ENCODE peak calls at places on chromosomes 1 and 21, in four cellular contexts. P is GM12878, X is K562, E is HepG2. N is an unnamed sample.

GRCh38 chr1:95384570-95384969 is 150.6 kb downstream of the RWDD3 start:
- DNase-seq in P (no peak), X (peak), E (peak), N (peak)

GRCh38 chr1:1281533-1282321 is 1.5 kb downstream of the SCNN1D start:
- DNase-seq in P (no peak), X (no peak), E (peak), N (peak)

GRCh38 chr1:168585191-168585590 is 8.8 kb downstream of the XCL1 start:
- DNase-seq in P (no peak), X (no peak), E (no peak), N (no peak)

GRCh38 chr21:43810505-43811261 is 21.3 kb downstream of the RRP1 start:
- DNase-seq in P (peak), X (peak), E (peak), N (peak)

GRCh38 chr1:184060316-184060715 is 8.8 kb downstream of the TSEN15 start:
- DNase-seq in P (no peak), X (no peak), E (no peak), N (no peak)

GRCh38 chr1:18385239-18385790 is 95.4 kb upstream of the KLHDC7A start:
- DNase-seq in P (no peak), X (peak), E (no peak), N (peak)

GRCh38 chr1:11655263-11656079 is 794 bp downstream of the FBXO44 start:
- DNase-seq in P (no peak), X (no peak), E (no peak), N (no peak)

GRCh38 chr1:202130816-202131522 is 8.3 kb downstream of the GPR37L1 start:
- DNase-seq in P (no peak), X (no peak), E (no peak), N (no peak)

GRCh38 chr1:184326278-184326677 is 60.6 kb upstream of the C1orf21 start:
- DNase-seq in P (no peak), X (no peak), E (no peak), N (no peak)

GRCh38 chr1:2204384-2205190 is 10.0 kb upstream of the FAAP20 start:
- DNase-seq in P (no peak), X (peak), E (peak), N (peak)

GRCh38 chr1:200233393-200233792 is 176.4 kb downstream of the ZNF281 start:
- DNase-seq in P (no peak), X (no peak), E (no peak), N (no peak)

GRCh38 chr21:20527691-20528090 is 470.5 kb upstream of the NCAM2 start:
- DNase-seq in P (no peak), X (no peak), E (no peak), N (no peak)

GRCh38 chr21:38913120-38913975 is 107.6 kb downstream of the ETS2 start:
- DNase-seq in P (no peak), X (peak), E (no peak), N (peak)

GRCh38 chr1:27327964-27328363 is 6.0 kb downstream of the TMEM222 start:
- DNase-seq in P (no peak), X (no peak), E (no peak), N (no peak)

GRCh38 chr1:232923739-232924386 is 26.5 kb upstream of the NTPCR start:
- DNase-seq in P (peak), X (no peak), E (no peak), N (no peak)

GRCh38 chr1:101237229-101237837 is 514 bp downstream of the S1PR1 start:
- DNase-seq in P (peak), X (no peak), E (no peak), N (no peak)

GRCh38 chr1:109557520-109557919 is 9.1 kb downstream of the GNAI3 start:
- DNase-seq in P (no peak), X (no peak), E (no peak), N (no peak)

DNA sequence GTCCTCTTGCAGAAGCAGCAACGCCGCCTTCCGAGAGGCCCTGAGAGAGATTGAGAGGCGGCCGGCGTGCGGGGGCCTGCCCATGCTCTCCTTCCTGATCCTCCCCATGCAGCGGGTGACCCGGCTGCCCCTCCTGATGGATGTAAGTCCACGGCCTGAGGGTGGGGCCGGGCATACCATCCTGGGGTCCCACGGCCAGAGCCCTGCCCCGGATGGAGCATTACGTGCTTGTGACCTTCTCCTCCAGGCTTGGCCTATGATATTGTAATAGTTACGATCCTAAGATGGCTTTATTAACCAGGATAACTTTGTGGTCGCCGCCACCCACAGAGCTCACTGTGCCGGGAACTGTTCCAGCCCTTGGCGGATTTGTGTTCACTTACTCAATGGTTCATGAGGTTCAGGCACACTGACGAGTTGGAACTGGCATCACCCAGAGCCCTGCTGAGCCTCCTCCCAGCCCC is 18.9 kb downstream of the ARHGEF16 start:
- DNase-seq in P (no peak), X (no peak), E (no peak), N (no peak)
- TF ChIP-seq ETV6 in P (no peak), X (no peak), E (no peak), N (no peak)

DNA sequence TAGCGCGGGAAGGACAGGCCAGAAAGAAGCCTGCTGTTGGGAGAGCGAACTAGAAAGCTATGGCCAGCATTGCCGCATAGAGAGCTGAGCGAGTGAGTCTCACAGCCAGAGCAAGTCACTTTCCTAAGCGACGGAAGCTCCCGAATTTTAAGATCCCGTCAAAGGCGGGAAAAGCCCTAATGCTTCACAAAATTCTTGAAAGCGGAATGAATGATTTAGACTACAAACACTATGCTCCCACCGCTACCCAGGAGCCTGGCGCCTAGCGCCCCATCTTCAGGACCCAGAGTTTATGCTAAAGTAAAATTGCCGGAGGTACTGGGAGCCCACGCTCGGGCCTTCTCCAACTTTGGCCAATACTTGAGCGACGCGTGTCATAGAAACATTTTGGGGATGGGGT is 409.9 kb upstream of the ESRRG start:
- DNase-seq in P (no peak), X (no peak), E (no peak), N (peak)
- TF ChIP-seq ETV6 in P (no peak), X (no peak), E (no peak), N (no peak)

GRCh38 chr1:214862421-214862820 is 220.1 kb upstream of the KCNK2 start:
- DNase-seq in P (no peak), X (no peak), E (no peak), N (no peak)
- TF ChIP-seq ETV6 in P (no peak), X (no peak), E (no peak), N (no peak)

GRCh38 chr1:165365344-165365743 is 8.8 kb upstream of the LMX1A start:
- DNase-seq in P (no peak), X (no peak), E (no peak), N (no peak)
- TF ChIP-seq ETV6 in P (no peak), X (no peak), E (no peak), N (no peak)

N was measured in WTC11.